ENCODE peak calls at places on chromosomes 12 and 14, in ten cellular contexts. O, L, T, D, W, R, M, I, H and U are unnamed samples. For H3K27me3, the result is how much of the 10 kb centered on the place peaks cover.

GRCh38 chr14:106372870-106373657 is 846.7 kb downstream of the TMEM121 start:
- DNase-seq in R (peak), H (no peak), D (no peak), M (no peak), T (no peak), L (no peak), I (no peak), O (peak), W (no peak), U (peak)

GRCh38 chr12:19744760-19745218 is 305.5 kb downstream of the AEBP2 start:
- DNase-seq in W (peak), O (no peak), M (peak), D (peak), I (no peak), H (no peak), L (peak), T (no peak), R (no peak), U (no peak)

GRCh38 chr12:31204995-31205582 is 120.9 kb downstream of the SINHCAF start:
- DNase-seq in O (no peak), M (peak), W (no peak), I (no peak), L (peak), T (no peak), D (peak), R (no peak), H (no peak), U (no peak)

GRCh38 chr12:121334513-121335343 is 17.5 kb downstream of the ANAPC5 start:
- DNase-seq in L (peak), T (no peak), H (no peak), I (no peak), O (peak), D (peak), M (peak), R (no peak), W (peak), U (no peak)

GRCh38 chr12:124411291-124411878 is 116.5 kb downstream of the RFLNA start:
- DNase-seq in L (peak), I (peak), T (no peak), R (peak), M (peak), D (peak), H (peak), O (peak), W (no peak), U (no peak)

GRCh38 chr14:71431169-71431525 is 501.1 kb upstream of the RGS6 start:
- DNase-seq in H (no peak), D (no peak), T (no peak), R (no peak), W (no peak), I (no peak), L (no peak), O (no peak), M (no peak), U (no peak)

GRCh38 chr14:59918824-59919581 is 941 bp upstream of the LRRC9 start:
- DNase-seq in R (peak), H (no peak), D (peak), O (peak), M (peak), L (peak), T (no peak), I (no peak), W (no peak), U (peak)

GRCh38 chr12:105462841-105463240 is 132.3 kb downstream of the C12orf75 start:
- DNase-seq in R (no peak), T (no peak), M (no peak), D (peak), I (no peak), W (no peak), O (no peak), H (no peak), L (no peak), U (no peak)

GRCh38 chr12:52086944-52087835 is 7.7 kb downstream of the SMIM41 start:
- DNase-seq in R (no peak), O (peak), M (no peak), I (no peak), W (no peak), T (no peak), D (no peak), L (no peak), H (no peak), U (no peak)

GRCh38 chr14:58100735-58101368 is 51.2 kb downstream of the ARMH4 start:
- DNase-seq in O (no peak), L (peak), W (no peak), I (no peak), R (no peak), H (no peak), D (peak), T (no peak), M (peak), U (no peak)

GRCh38 chr12:31370645-31371620 is 45.0 kb upstream of the SINHCAF start:
- DNase-seq in O (no peak), T (no peak), M (peak), W (no peak), R (no peak), H (no peak), I (no peak), L (peak), D (no peak), U (peak)

GRCh38 chr12:10121278-10121677 is 8.7 kb downstream of the CLEC7A start:
- DNase-seq in R (no peak), L (no peak), W (no peak), O (no peak), H (no peak), T (no peak), M (no peak), I (no peak), D (no peak), U (no peak)

GRCh38 chr12:52495385-52495784 is 2.3 kb upstream of the KRT6A start:
- DNase-seq in H (no peak), D (no peak), O (no peak), R (no peak), M (no peak), L (peak), W (no peak), I (no peak), T (no peak), U (peak)

GRCh38 chr14:99137913-99138571 is 134.0 kb downstream of the BCL11B start:
- DNase-seq in R (no peak), H (peak), T (no peak), L (no peak), M (no peak), I (no peak), W (no peak), O (no peak), D (no peak), U (no peak)

GRCh38 chr12:104360988-104361707 is 57.6 kb downstream of the EID3 start:
- DNase-seq in O (no peak), R (no peak), M (no peak), D (peak), H (no peak), T (no peak), L (peak), W (no peak), I (no peak), U (no peak)

GRCh38 chr12:82625523-82625922 is 61.2 kb upstream of the TMTC2 start:
- DNase-seq in W (no peak), D (no peak), L (no peak), I (no peak), T (no peak), O (no peak), M (no peak), H (no peak), R (no peak), U (no peak)

GRCh38 chr12:17062296-17063061 is 456.5 kb upstream of the LMO3 start:
- DNase-seq in W (no peak), O (no peak), L (no peak), D (no peak), T (no peak), I (no peak), H (no peak), M (no peak), R (no peak), U (no peak)

GRCh38 chr12:25040593-25040992 is 91.7 kb upstream of the BCAT1 start:
- DNase-seq in O (no peak), I (no peak), R (no peak), W (no peak), M (no peak), L (no peak), D (no peak), T (no peak), H (no peak), U (no peak)

GRCh38 chr12:64457036-64457435 is 5.1 kb downstream of the TBK1 start:
- DNase-seq in H (no peak), T (no peak), W (no peak), M (no peak), D (peak), R (no peak), O (no peak), I (no peak), L (peak), U (no peak)

GRCh38 chr12:93419388-93420034 is 22.2 kb downstream of the UBE2N start:
- DNase-seq in R (no peak), H (no peak), L (peak), W (no peak), M (peak), I (no peak), D (peak), O (peak), T (no peak), U (no peak)

GRCh38 chr12:47950856-47951468 is 12.4 kb upstream of the TMEM106C start:
- DNase-seq in H (no peak), R (no peak), D (no peak), M (no peak), O (peak), I (no peak), W (no peak), T (no peak), L (no peak), U (no peak)

GRCh38 chr12:1859643-1860042 is 39.3 kb downstream of the LRTM2 start:
- DNase-seq in L (no peak), H (no peak), T (no peak), W (no peak), M (no peak), I (no peak), O (no peak), R (no peak), D (peak), U (peak)

GRCh38 chr14:105364100-105364708 is 34.1 kb upstream of the TEX22 start:
- DNase-seq in D (peak), R (peak), T (no peak), H (no peak), L (peak), W (no peak), I (no peak), O (peak), M (peak), U (peak)

GRCh38 chr14:36161781-36162180 is 14.7 kb downstream of the PTCSC3 start:
- DNase-seq in D (no peak), I (no peak), T (no peak), L (no peak), W (no peak), M (no peak), O (no peak), H (no peak), R (no peak), U (no peak)

GRCh38 chr14:91058017-91058675 is 2.3 kb downstream of the RPS6KA5 start:
- DNase-seq in I (no peak), T (no peak), O (no peak), R (no peak), H (no peak), M (no peak), D (no peak), L (no peak), W (no peak), U (no peak)

GRCh38 chr12:92539966-92540791 is 162.6 kb upstream of the PLEKHG7 start:
- DNase-seq in R (no peak), O (no peak), D (no peak), L (no peak), T (no peak), H (no peak), W (peak), M (no peak), I (no peak), U (no peak)

GRCh38 chr14:81473456-81474155 is 60.0 kb downstream of the SEL1L start:
- DNase-seq in I (no peak), L (no peak), W (no peak), D (no peak), T (no peak), O (no peak), M (no peak), R (no peak), H (no peak), U (no peak)

GRCh38 chr14:55942101-55942645 is 176.0 kb upstream of the PELI2 start:
- DNase-seq in O (no peak), I (no peak), H (no peak), T (no peak), D (no peak), W (no peak), M (no peak), R (no peak), L (no peak), U (no peak)

GRCh38 chr14:24080888-24081738 is 9.8 kb downstream of the CPNE6 start:
- DNase-seq in O (peak), L (peak), W (peak), M (no peak), I (no peak), T (peak), H (no peak), R (peak), D (no peak), U (peak)

GRCh38 chr12:54126696-54127537 is 61.9 kb downstream of the SMUG1 start:
- DNase-seq in H (peak), R (peak), I (peak), D (no peak), T (no peak), O (peak), W (peak), L (no peak), M (peak), U (no peak)

GRCh38 chr12:123131879-123132402 is 18.9 kb downstream of the PITPNM2 start:
- DNase-seq in I (peak), M (no peak), R (no peak), L (no peak), H (no peak), O (no peak), D (no peak), W (no peak), T (no peak), U (no peak)

GRCh38 chr12:48687595-48687994 is 5.6 kb upstream of the KANSL2 start:
- DNase-seq in L (peak), W (no peak), I (no peak), O (no peak), R (no peak), M (no peak), T (no peak), D (no peak), H (no peak), U (no peak)

GRCh38 chr12:75599061-75599460 is 87.7 kb upstream of the KRR1 start:
- DNase-seq in L (peak), T (no peak), O (no peak), M (no peak), W (peak), D (no peak), I (no peak), H (no peak), R (no peak), U (no peak)

GRCh38 chr12:3262466-3262865 is 185.3 kb downstream of the TSPAN9 start:
- DNase-seq in D (no peak), L (no peak), R (peak), T (no peak), O (no peak), M (no peak), I (no peak), W (no peak), H (no peak), U (no peak)

GRCh38 chr12:2752676-2753371 is 41.9 kb upstream of the FKBP4 start:
- DNase-seq in R (peak), T (peak), L (peak), O (peak), I (peak), D (peak), M (peak), H (peak), W (peak), U (peak)

GRCh38 chr12:50538178-50538577 is 33.4 kb downstream of the DIP2B start:
- DNase-seq in T (no peak), W (no peak), M (no peak), I (no peak), O (no peak), L (no peak), R (no peak), H (peak), D (no peak), U (no peak)

GRCh38 chr12:50533971-50534370 is 29.2 kb downstream of the DIP2B start:
- DNase-seq in M (no peak), D (no peak), W (no peak), H (no peak), T (no peak), O (no peak), L (no peak), I (no peak), R (no peak), U (no peak)

GRCh38 chr12:50533203-50533584 is 28.4 kb downstream of the DIP2B start:
- DNase-seq in R (no peak), T (no peak), I (no peak), W (no peak), O (no peak), D (no peak), M (no peak), H (no peak), L (no peak), U (no peak)

GRCh38 chr12:50537538-50537919 is 32.7 kb downstream of the DIP2B start:
- DNase-seq in R (no peak), O (no peak), M (no peak), L (no peak), W (no peak), H (no peak), T (no peak), D (peak), I (no peak), U (no peak)

DNA sequence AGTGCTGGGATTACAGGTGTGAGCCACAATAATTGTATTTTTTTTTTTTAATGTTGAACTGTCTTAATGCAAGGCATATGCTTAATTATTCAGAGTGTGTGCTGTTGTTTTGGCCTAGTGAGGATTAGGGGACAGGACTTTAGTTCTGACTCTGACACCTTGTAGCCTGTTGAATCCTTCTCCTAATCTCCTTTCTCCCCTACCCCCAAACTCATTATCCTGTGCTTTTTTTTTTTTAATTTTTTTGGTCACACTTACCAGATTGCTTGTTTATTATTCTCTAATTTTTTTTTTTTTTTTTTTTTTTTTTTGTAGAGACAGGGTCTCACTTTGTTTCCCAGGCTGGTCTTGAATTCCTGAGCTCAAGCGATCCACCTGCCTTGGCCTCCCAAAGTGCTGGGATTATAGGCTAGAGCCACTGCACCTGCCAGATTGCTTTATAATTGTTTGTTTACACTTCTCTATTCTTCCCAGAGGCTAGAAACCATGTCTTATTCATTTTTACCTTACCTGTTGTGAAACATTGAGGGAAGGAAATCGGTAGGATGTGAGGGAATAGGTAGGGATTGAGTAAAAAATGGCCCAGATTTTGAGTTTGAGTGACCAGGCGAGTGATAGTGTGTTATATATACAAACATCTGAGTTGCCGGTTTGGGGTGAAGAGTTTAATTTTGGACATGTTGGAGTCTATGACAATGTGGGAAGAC is 32.2 kb downstream of the DIP2B start:
- DNase-seq in D (no peak), T (no peak), R (no peak), I (no peak), L (no peak), H (no peak), M (no peak), O (no peak), W (no peak), U (no peak)
- H3K4me3 ChIP-seq in D (no peak), T (no peak), R (no peak), I (no peak), L (no peak), H (no peak), M (no peak), O (no peak), W (no peak), U (no peak)

GRCh38 chr14:52013984-52014600 is 24.7 kb downstream of the RTRAF start:
- DNase-seq in L (no peak), I (no peak), R (peak), O (peak), W (no peak), M (no peak), D (no peak), H (no peak), T (no peak), U (peak)
- TF ChIP-seq CTCF in L (peak), I (no peak), R (peak), O (peak), W (no peak), M (no peak), D (no peak), H (no peak), T (no peak), U (peak)

GRCh38 chr14:95699397-95699796 is 13.2 kb downstream of the TCL1B start:
- DNase-seq in O (no peak), W (no peak), I (no peak), R (no peak), D (no peak), H (no peak), L (no peak), M (no peak), T (no peak), U (no peak)
- H3K27me3 ChIP-seq in O (under half), W (half or more), I (under half), R (under half), D (under half), H (under half), L (under half), M (under half), T (under half), U (under half)

GRCh38 chr12:13088503-13088902 is 15.0 kb downstream of the GSG1 start:
- DNase-seq in R (no peak), M (no peak), I (no peak), O (no peak), H (no peak), D (no peak), W (no peak), T (no peak), L (no peak), U (no peak)
- H3K4me3 ChIP-seq in R (no peak), M (no peak), I (no peak), O (no peak), H (no peak), D (no peak), W (no peak), T (no peak), L (no peak), U (no peak)

DNA sequence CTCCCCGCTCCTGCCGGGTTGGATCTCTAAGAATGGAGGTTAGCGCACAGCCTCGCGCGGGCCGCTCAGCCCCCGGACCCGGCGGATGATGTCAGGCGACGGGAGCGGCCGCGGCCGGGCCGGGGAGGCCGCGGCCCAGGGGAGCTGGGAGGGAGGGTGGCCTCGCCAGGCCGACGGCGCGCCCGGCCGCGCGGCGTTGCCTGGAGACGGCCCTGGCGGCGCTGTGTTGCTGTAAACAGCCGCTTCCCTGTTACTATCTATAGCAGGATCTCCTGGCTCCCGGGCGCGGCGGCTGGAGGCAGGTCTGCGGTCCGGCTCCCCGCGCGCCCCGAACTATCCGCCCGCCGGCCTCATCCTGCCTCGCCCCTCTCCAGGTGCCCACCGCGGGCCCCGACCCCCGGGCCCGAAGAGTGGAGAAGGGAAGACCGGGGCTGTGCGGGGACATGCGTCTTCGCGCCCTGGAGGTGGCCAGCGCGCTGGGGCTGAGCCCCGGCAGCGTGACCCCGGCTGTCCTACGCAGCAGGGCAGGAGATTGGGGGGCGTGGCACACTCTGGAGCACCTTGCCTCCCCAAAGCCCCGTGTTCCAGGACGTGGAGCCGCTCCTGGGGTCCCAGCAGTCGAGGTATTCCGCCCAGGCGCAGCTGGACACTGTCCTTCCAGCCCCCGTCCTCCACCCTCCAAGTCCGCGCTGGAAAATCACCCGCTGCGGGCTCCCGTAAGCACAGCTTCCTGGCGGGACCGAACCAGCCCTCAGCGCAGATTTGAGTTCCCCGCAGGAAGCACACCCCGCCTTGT is 1.4 kb upstream of the FOS start:
- DNase-seq in I (peak), O (peak), H (peak), R (peak), D (peak), M (peak), T (no peak), W (peak), L (peak), U (peak)
- TF ChIP-seq CTCF in I (no peak), O (no peak), H (no peak), R (no peak), D (peak), M (no peak), T (peak), W (no peak), L (no peak), U (no peak)

DNA sequence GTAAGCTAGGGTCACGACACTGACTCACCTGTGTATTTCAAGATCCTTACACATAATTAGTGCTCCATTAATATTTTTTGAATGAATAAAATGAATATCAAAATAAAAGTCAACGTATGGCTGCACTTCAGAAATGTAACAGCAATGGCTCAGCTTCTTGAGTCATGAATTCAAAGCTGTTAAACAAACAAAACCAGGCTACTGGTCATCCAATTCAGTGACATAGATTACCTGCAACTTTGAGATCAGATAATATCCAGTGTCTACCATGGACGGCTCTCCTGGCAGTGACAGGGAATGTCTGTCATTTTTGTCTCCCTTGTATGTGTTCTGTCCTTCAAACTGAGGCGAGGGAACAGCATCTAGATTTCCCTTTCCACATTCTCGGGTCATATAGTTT is 225.6 kb downstream of the EFCAB11 start:
- DNase-seq in I (no peak), R (no peak), T (no peak), L (no peak), O (no peak), H (no peak), W (no peak), M (no peak), D (no peak), U (no peak)
- H3K27me3 ChIP-seq in I (under half), R (under half), T (under half), L (under half), O (under half), H (under half), W (under half), M (under half), D (under half), U (under half)

GRCh38 chr12:13255792-13256704 is 59.5 kb downstream of the EMP1 start:
- DNase-seq in I (peak), R (peak), W (peak), M (peak), O (peak), T (peak), H (peak), L (peak), D (peak), U (peak)
- H3K4me3 ChIP-seq in I (no peak), R (peak), W (peak), M (peak), O (peak), T (peak), H (peak), L (peak), D (peak), U (peak)